ENCODE peak calls at places on chromosomes 6 and 20, in nine cellular contexts. E, A, T, Z, N, F, M, W and O are unnamed samples. For H3K4me1, the result is how much of the 10 kb centered on the place peaks cover.

GRCh38 chr6:52512199-52512598 is 64.7 kb downstream of the TRAM2 start:
- DNase-seq in A (peak), N (no peak), Z (no peak), F (no peak), W (peak), E (peak), T (peak), M (peak), O (no peak)

GRCh38 chr6:7157752-7158616 is 50.2 kb downstream of the RREB1 start:
- DNase-seq in W (no peak), A (no peak), M (no peak), F (no peak), E (no peak), T (peak), N (no peak), Z (no peak), O (no peak)

GRCh38 chr6:14055541-14055940 is 62.0 kb upstream of the CD83 start:
- DNase-seq in N (no peak), A (no peak), M (no peak), E (no peak), Z (no peak), W (no peak), T (no peak), F (no peak), O (no peak)

GRCh38 chr6:5151955-5152401 is 66.8 kb downstream of the PPP1R3G start:
- DNase-seq in T (peak), M (no peak), F (no peak), W (no peak), A (no peak), N (no peak), E (no peak), Z (no peak), O (no peak)

GRCh38 chr20:79565-79964 is 7.9 kb upstream of the DEFB125 start:
- DNase-seq in E (no peak), F (no peak), W (no peak), A (no peak), Z (no peak), M (no peak), T (no peak), N (no peak), O (no peak)

GRCh38 chr6:20147469-20147868 is 64.8 kb downstream of the MBOAT1 start:
- DNase-seq in W (no peak), E (no peak), A (no peak), Z (no peak), T (no peak), N (no peak), M (no peak), F (no peak), O (no peak)

GRCh38 chr6:130406935-130407532 is 41.2 kb downstream of the TMEM200A start:
- DNase-seq in F (no peak), A (no peak), M (no peak), T (no peak), E (no peak), Z (no peak), W (no peak), N (no peak), O (no peak)

GRCh38 chr20:18259730-18260129 is 28.6 kb upstream of the ZNF133 start:
- DNase-seq in A (no peak), E (no peak), Z (no peak), N (no peak), M (no peak), F (no peak), W (no peak), T (no peak), O (no peak)

GRCh38 chr20:16761305-16761829 is 13.2 kb downstream of the OTOR start:
- DNase-seq in N (peak), F (no peak), E (peak), T (peak), A (peak), W (no peak), Z (no peak), M (peak), O (no peak)

GRCh38 chr6:136095961-136096360 is 154.2 kb downstream of the MTFR2 start:
- DNase-seq in M (peak), T (no peak), A (no peak), E (peak), Z (no peak), N (no peak), W (peak), F (no peak), O (no peak)

GRCh38 chr20:57647933-57648785 is 27.9 kb upstream of the ZBP1 start:
- DNase-seq in E (no peak), W (no peak), Z (peak), A (no peak), N (no peak), M (no peak), T (no peak), F (no peak), O (no peak)

GRCh38 chr6:14681699-14682487 is 564.0 kb upstream of the JARID2 start:
- DNase-seq in N (no peak), M (no peak), A (no peak), F (no peak), W (no peak), Z (no peak), E (no peak), T (no peak), O (no peak)

GRCh38 chr20:50642288-50642803 is 49.0 kb downstream of the RIPOR3 start:
- DNase-seq in F (no peak), E (peak), T (no peak), A (no peak), M (no peak), N (no peak), W (no peak), Z (no peak), O (no peak)

GRCh38 chr6:100538086-100538485 is 73.4 kb upstream of the SIM1 start:
- DNase-seq in N (no peak), E (no peak), A (no peak), Z (no peak), T (no peak), M (no peak), W (no peak), F (no peak), O (no peak)

GRCh38 chr6:137707590-137708360 is 159.3 kb upstream of the TNFAIP3 start:
- DNase-seq in W (peak), Z (peak), A (peak), E (peak), F (no peak), N (peak), M (peak), T (peak), O (peak)

GRCh38 chr6:107122748-107123147 is 7.4 kb upstream of the BEND3 start:
- DNase-seq in E (no peak), A (no peak), N (no peak), M (no peak), T (no peak), F (no peak), Z (no peak), W (no peak), O (no peak)

GRCh38 chr6:52663120-52663934 is 7.6 kb upstream of the TMEM14A start:
- DNase-seq in F (no peak), M (peak), A (peak), T (peak), W (no peak), Z (peak), E (no peak), N (peak), O (peak)

GRCh38 chr20:6492396-6493055 is 275.0 kb upstream of the BMP2 start:
- DNase-seq in E (no peak), F (no peak), M (no peak), N (no peak), A (no peak), Z (no peak), W (no peak), T (peak), O (no peak)

GRCh38 chr20:10805764-10806163 is 132.0 kb upstream of the JAG1 start:
- DNase-seq in W (no peak), N (no peak), T (no peak), F (no peak), M (no peak), Z (no peak), A (no peak), E (peak), O (no peak)

DNA sequence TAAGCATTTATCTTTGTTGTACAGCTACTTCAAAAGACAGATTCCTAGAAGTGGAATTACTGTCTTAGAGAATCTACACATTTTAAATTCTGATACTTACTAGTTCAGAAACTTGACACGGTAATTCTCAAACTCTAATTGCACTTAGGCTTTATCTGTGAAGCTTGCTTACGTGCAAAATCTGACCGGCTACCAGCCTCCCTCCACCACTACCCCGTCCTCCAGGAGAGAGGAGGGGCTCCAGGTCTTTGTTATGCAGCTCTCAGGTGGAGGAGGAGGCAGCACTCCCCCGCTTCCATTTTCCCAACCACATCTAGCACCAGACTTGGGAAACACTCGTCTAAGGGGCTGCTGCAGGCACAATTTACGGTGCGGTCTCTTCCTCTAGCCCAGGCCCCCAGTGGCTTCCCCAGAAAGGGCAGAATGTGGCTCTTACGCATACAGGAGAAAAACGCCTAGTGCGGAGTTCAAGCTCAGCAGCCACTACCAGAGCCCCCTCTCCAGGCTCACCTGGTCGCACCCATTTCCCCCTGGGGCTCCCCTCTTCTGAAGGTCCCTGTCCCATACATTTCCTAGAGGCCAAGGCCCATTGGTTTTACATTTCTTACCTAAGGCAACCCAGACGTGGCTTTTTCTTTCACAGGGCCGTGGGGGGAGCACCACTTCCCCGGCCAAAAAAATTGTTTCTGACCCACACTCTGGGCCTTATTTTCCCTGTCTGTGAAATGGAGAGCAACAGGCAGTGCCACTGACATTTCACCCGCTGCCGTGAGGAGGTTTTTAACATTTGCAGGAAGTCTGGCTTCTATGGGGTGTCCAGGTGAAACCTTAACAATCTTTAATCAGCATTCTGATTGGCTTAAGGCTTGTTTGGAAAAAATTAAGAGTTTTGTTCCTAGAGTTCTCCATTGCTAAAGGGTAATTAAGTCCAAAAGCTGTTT is 1.6 kb upstream of the TGIF2 start:
- DNase-seq in T (no peak), E (no peak), F (no peak), M (no peak), N (no peak), W (no peak), Z (no peak), A (no peak), O (no peak)
- TF ChIP-seq POLR2A in T (no peak), E (no peak), F (no peak), M (no peak), N (no peak), W (no peak), Z (no peak), A (no peak), O (no peak)

GRCh38 chr20:38307371-38308046 is 3.6 kb downstream of the BPI start:
- DNase-seq in M (no peak), W (no peak), A (no peak), T (peak), F (no peak), E (no peak), Z (no peak), N (no peak), O (no peak)
- TF ChIP-seq CTCF in M (no peak), W (no peak), A (no peak), T (no peak), F (no peak), E (no peak), Z (no peak), N (no peak), O (no peak)

DNA sequence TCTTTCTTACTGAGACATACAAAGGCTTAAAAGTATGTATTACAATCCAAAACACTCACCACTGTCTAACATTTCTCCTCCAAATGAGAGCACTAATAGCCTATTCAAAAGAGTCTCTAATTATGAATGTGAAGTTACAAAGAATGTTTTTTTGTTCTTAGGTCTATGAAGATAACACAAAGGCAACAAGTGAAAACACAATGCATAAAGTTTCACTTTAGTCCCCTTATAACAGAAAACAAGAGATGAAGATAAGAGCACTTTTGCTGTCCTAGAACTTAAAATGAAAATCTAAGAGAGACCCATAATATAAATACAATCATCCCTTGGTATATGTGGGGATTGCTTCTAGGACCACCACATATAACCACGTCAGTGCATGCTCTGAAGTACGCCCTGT is 25.6 kb downstream of the ITCH start:
- DNase-seq in A (no peak), W (no peak), M (no peak), E (no peak), F (no peak), T (no peak), Z (no peak), N (no peak), O (no peak)
- H3K4me1 ChIP-seq in A (half or more), W (under half), M (under half), E (under half), F (under half), T (under half), Z (half or more), N (under half), O (under half)

GRCh38 chr20:45861157-45862075 is 4.0 kb downstream of the ZSWIM3 start:
- DNase-seq in N (peak), T (no peak), F (no peak), M (no peak), W (no peak), E (no peak), A (no peak), Z (no peak), O (no peak)

GRCh38 chr20:45857836-45858250 is 429 bp downstream of the ZSWIM3 start:
- DNase-seq in E (no peak), M (no peak), Z (no peak), F (no peak), N (no peak), A (no peak), T (no peak), W (no peak), O (no peak)

GRCh38 chr20:45860573-45861011 is 3.2 kb downstream of the ZSWIM3 start:
- DNase-seq in A (no peak), E (no peak), W (no peak), Z (no peak), T (peak), F (no peak), N (no peak), M (no peak), O (no peak)

GRCh38 chr20:45853484-45853883 is 3.7 kb downstream of the ACOT8 start:
- DNase-seq in A (no peak), N (no peak), Z (no peak), W (no peak), T (no peak), M (no peak), E (no peak), F (no peak), O (no peak)

GRCh38 chr20:45857114-45857835 is at the start of the genes ACOT8 and ZSWIM3:
- DNase-seq in W (peak), N (peak), A (peak), E (peak), M (peak), T (peak), F (peak), Z (peak), O (peak)
- TF ChIP-seq POLR2A in W (peak), N (no peak), A (peak), E (peak), M (peak), T (peak), F (no peak), Z (peak), O (peak)

DNA sequence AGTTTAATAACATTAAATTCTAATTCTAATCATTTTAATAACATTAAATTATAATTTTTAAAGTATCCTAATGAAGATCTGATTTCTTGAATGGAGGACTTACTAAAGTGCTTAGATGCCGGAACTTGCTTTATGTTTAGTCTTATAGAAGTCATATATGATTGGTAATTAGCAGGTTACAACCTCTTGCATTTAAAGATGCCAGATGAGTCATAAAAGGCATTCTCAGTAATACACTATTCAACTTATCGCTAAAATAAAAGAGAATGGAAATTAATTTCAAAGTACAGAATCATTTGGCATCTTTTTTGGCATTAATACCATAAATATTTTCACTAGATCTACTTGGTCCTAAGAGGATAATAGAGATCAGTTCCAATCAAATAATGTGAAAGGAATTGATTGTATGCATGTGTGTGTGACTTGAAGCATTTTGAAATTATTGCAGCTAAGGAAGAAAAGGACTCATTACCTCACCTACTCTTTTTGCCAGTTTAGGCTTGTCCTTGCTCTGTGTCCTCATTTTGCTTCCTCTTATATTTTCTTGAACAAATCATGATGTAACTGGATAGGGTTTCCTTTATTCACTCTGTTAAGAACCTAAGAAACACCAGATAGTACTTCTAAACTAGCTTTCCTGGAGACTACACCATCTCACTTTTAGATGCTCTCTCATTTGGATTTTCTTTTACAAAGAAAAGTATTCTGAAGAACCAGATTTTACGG is 2.7 kb downstream of the COL21A1 start:
- DNase-seq in W (no peak), E (no peak), T (no peak), A (no peak), M (no peak), N (no peak), Z (no peak), F (no peak), O (no peak)
- TF ChIP-seq CTCF in W (no peak), E (no peak), T (no peak), A (no peak), M (no peak), N (no peak), Z (no peak), F (no peak), O (no peak)

DNA sequence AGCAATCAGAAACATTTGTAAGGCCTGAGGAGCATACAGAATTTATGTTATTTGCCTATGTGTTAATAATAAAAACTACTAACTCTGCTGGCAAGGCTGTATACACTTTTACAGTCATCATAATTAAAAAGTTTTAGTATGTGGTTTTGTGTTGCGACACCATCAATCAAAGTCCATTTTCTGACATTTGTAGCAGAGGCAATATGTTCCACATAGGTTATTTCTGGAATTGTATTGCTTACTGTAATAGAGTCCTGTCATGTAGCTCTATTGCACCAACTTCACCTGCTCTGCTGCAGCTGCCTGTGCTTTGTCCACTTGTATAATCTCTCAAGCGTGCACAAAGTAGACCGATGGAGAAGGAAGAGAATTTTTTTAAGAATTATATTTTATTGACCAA is 501.8 kb downstream of the HACE1 start:
- DNase-seq in W (no peak), T (no peak), Z (no peak), F (no peak), A (no peak), N (no peak), M (no peak), E (no peak), O (no peak)
- H3K4me1 ChIP-seq in W (under half), T (under half), Z (under half), F (under half), A (under half), N (under half), M (under half), E (under half), O (under half)

GRCh38 chr6:139374357-139375238 is at the start of gene CITED2:
- DNase-seq in M (peak), E (peak), N (peak), A (peak), W (peak), F (peak), T (peak), Z (peak), O (peak)
- TF ChIP-seq POLR2A in M (peak), E (peak), N (no peak), A (peak), W (peak), F (peak), T (peak), Z (peak), O (peak)